ENCODE peak calls at places on chromosomes 5 and 9, in seven cellular contexts. H is SW 1271; M is T-helper 1 cell; B is activated CD4-positive, alpha-beta T cell treated with anti-CD3 and anti-CD28 coated beads, Interleukin-2, amount 50 U/mL, for 1 hour; L is psoas muscle; N is cerebellum; C is progenitor cell of endocrine pancreas. J is an unnamed sample.

GRCh38 chr5:58491216-58491892 is at the start of gene GAPT:
- DNase-seq in H (no peak), M (no peak), B (no peak), L (no peak), N (no peak), C (no peak), J (no peak)

GRCh38 chr5:173781826-173782670 is 106.1 kb upstream of the CPEB4 start:
- DNase-seq in H (peak), M (peak), B (peak), L (peak), N (peak), C (no peak), J (peak)

GRCh38 chr5:16727937-16728336 is 111.1 kb upstream of the RETREG1 start:
- DNase-seq in H (no peak), M (no peak), B (no peak), L (no peak), N (no peak), C (no peak), J (no peak)

GRCh38 chr5:17897776-17898175 is 263.5 kb downstream of the TAF11L14 start:
- DNase-seq in H (no peak), M (no peak), B (no peak), L (no peak), N (peak), C (no peak), J (no peak)

GRCh38 chr5:140828402-140828737 is 610 bp downstream of the PCDHA6 start:
- DNase-seq in H (no peak), M (no peak), B (no peak), L (no peak), N (no peak), C (no peak), J (no peak)

GRCh38 chr5:90560771-90561170 is 2.2 kb downstream of the ADGRV1 start:
- DNase-seq in H (no peak), M (no peak), B (no peak), L (no peak), N (no peak), C (no peak), J (no peak)

GRCh38 chr5:142298789-142299188 is 26.0 kb downstream of the SPRY4 start:
- DNase-seq in H (no peak), M (no peak), B (no peak), L (no peak), N (no peak), C (no peak), J (no peak)

GRCh38 chr9:96382175-96382574 is 1.3 kb downstream of the SLC35D2 start:
- DNase-seq in H (no peak), M (no peak), B (no peak), L (no peak), N (no peak), C (no peak), J (no peak)

J was measured in astrocyte.